ENCODE peak calls at places on chromosomes 7 and 10, in eight cellular contexts. W, F, Z, J, U, T, Y and L are unnamed samples.

GRCh38 chr7:107815254-107815882 is 12.3 kb upstream of the SLC26A3 start:
- DNase-seq in W (no peak), F (no peak), Z (no peak), J (no peak), U (no peak), T (no peak), Y (no peak), L (no peak)

GRCh38 chr7:23468721-23469149 is 1.6 kb downstream of the IGF2BP3 start:
- DNase-seq in W (no peak), F (no peak), Z (no peak), J (peak; percentile 40), U (no peak), T (peak; percentile 8), Y (peak; percentile 46), L (no peak)

GRCh38 chr10:102352066-102352715 is 43.3 kb upstream of the NFKB2 start:
- DNase-seq in W (peak; percentile 69), F (no peak), Z (peak; percentile 49), J (peak; percentile 73), U (peak; percentile 67), T (peak; percentile 59), Y (peak; percentile 77), L (no peak)

GRCh38 chr7:117313582-117313981 is 9.3 kb downstream of the WNT2 start:
- DNase-seq in W (no peak), F (no peak), Z (no peak), J (no peak), U (no peak), T (no peak), Y (no peak), L (no peak)

GRCh38 chr7:124155400-124156022 is 122.6 kb upstream of the TMEM229A start:
- DNase-seq in W (no peak), F (no peak), Z (no peak), J (peak; percentile 55), U (no peak), T (no peak), Y (peak; percentile 47), L (no peak)

GRCh38 chr10:132136097-132136521 is 50.6 kb upstream of the DPYSL4 start:
- DNase-seq in W (no peak), F (peak; percentile 51), Z (no peak), J (no peak), U (no peak), T (no peak), Y (no peak), L (no peak)

GRCh38 chr7:12923971-12924370 is 236.5 kb downstream of the ARL4A start:
- DNase-seq in W (no peak), F (no peak), Z (no peak), J (no peak), U (peak; percentile 17), T (no peak), Y (no peak), L (no peak)

GRCh38 chr10:88200637-88201036 is 337.2 kb downstream of the PTEN start:
- DNase-seq in W (no peak), F (no peak), Z (no peak), J (no peak), U (no peak), T (no peak), Y (no peak), L (no peak)

GRCh38 chr7:43362652-43363428 is 220.1 kb upstream of the STK17A start:
- DNase-seq in W (peak; percentile 15), F (no peak), Z (peak; percentile 16), J (peak; percentile 38), U (peak; percentile 11), T (no peak), Y (peak; percentile 47), L (no peak)

GRCh38 chr7:113289140-113289740 is 170.9 kb upstream of the SMIM30 start:
- DNase-seq in W (peak; percentile 48), F (no peak), Z (peak; percentile 9), J (peak; percentile 52), U (no peak), T (no peak), Y (peak; percentile 39), L (no peak)

GRCh38 chr10:122128357-122128756 is 139.4 kb downstream of the TACC2 start:
- DNase-seq in W (no peak), F (no peak), Z (peak; percentile 89), J (no peak), U (no peak), T (peak; percentile 52), Y (no peak), L (no peak)

GRCh38 chr7:76069238-76069638 is 21.3 kb downstream of the MDH2 start:
- DNase-seq in W (peak; percentile 41), F (peak; percentile 82), Z (peak; percentile 93), J (peak; percentile 58), U (peak; percentile 33), T (peak; percentile 59), Y (peak; percentile 77), L (no peak)

GRCh38 chr10:101071266-101071884 is 9.6 kb downstream of the KAZALD1 start:
- DNase-seq in W (no peak), F (peak; percentile 79), Z (peak; percentile 55), J (no peak), U (no peak), T (peak; percentile 24), Y (no peak), L (no peak)

GRCh38 chr7:129671276-129671675 is 59.8 kb downstream of the NRF1 start:
- DNase-seq in W (no peak), F (no peak), Z (no peak), J (no peak), U (no peak), T (no peak), Y (no peak), L (no peak)

GRCh38 chr10:35387768-35388167 is 51.5 kb downstream of the CCNY start:
- DNase-seq in W (no peak), F (no peak), Z (no peak), J (no peak), U (no peak), T (no peak), Y (no peak), L (no peak)

GRCh38 chr10:62885656-62886461 is 69.7 kb upstream of the EGR2 start:
- DNase-seq in W (no peak), F (no peak), Z (no peak), J (peak; percentile 88), U (no peak), T (no peak), Y (no peak), L (no peak)

GRCh38 chr7:37970211-37970610 is 49.8 kb downstream of the EPDR1 start:
- DNase-seq in W (no peak), F (no peak), Z (no peak), J (no peak), U (no peak), T (no peak), Y (no peak), L (no peak)

GRCh38 chr7:108102913-108103312 is 27.2 kb downstream of the LAMB4 start:
- DNase-seq in W (no peak), F (no peak), Z (no peak), J (no peak), U (no peak), T (no peak), Y (no peak), L (no peak)

GRCh38 chr7:92072708-92073107 is 61.6 kb downstream of the CYP51A1 start:
- DNase-seq in W (no peak), F (no peak), Z (no peak), J (no peak), U (no peak), T (no peak), Y (no peak), L (no peak)

GRCh38 chr7:92076509-92076908 is 57.8 kb downstream of the CYP51A1 start:
- DNase-seq in W (no peak), F (no peak), Z (no peak), J (no peak), U (no peak), T (no peak), Y (no peak), L (no peak)

GRCh38 chr7:92075455-92076158 is 58.7 kb downstream of the CYP51A1 start:
- DNase-seq in W (no peak), F (no peak), Z (no peak), J (no peak), U (no peak), T (no peak), Y (no peak), L (no peak)

DNA sequence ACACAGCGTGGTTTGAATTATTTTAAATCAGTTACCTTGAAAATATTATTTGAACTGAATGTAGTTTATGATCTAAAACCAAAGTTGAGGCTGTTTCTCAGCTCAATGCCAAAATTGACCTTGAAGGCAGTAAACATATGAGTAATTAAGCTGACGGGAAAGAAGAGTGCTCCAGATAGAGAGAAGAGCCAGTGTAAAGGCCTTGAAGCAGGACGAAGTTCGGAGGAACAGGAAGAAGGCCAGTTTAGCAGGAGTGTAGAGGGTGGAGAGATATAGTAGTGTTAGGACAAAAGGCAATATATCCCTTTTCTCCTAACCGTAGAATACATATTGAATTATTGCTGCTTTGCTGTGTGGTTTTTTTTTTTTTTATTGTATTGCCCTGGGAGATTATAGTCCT is 63.2 kb downstream of the CYP51A1 start:
- DNase-seq in W (no peak), F (no peak), Z (peak; percentile 61), J (no peak), U (no peak), T (peak; percentile 30), Y (peak; percentile 39), L (no peak)
- TF ChIP-seq CTCF in W (no peak), F (no peak), Z (no peak), J (no peak), U (no peak), T (no peak), Y (no peak), L (no peak)

GRCh38 chr7:127717502-127718125 is 65.6 kb downstream of the SND1 start:
- DNase-seq in W (no peak), F (no peak), Z (no peak), J (no peak), U (no peak), T (no peak), Y (no peak), L (no peak)
- H3K4me3 ChIP-seq in W (no peak overlapping the region), F (no peak overlapping the region), Z (no peak overlapping the region), J (no peak overlapping the region), U (no peak overlapping the region), T (no peak overlapping the region), Y (no peak overlapping the region), L (no peak overlapping the region)

DNA sequence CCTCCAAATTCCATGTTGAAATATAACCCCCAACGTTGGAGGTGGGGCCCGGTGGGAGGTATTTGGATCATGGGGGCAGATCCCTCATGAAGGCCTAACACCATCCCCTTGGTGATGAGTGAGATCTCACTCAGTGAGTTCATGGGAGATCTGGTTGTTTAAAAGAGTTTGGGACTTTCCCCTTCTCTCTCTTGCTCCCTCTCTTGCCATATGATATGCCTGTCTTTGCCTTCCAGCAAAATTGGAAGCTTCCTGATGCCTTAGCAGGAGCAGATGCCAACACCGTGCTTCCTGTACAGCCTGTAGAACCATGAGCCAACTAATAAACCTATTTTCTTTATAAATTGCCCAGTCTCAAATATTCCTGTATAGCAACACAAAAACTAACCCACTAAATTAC is 55.7 kb upstream of the CDK1 start:
- DNase-seq in W (no peak), F (no peak), Z (no peak), J (no peak), U (no peak), T (no peak), Y (no peak), L (no peak)
- H3K36me3 ChIP-seq in W (no peaks in the 10 kb centered on the region), F (no peaks in the 10 kb centered on the region), Z (no peaks in the 10 kb centered on the region), J (no peaks in the 10 kb centered on the region), U (no peaks in the 10 kb centered on the region), T (no peaks in the 10 kb centered on the region), Y (no peaks in the 10 kb centered on the region), L (no peaks in the 10 kb centered on the region)

DNA sequence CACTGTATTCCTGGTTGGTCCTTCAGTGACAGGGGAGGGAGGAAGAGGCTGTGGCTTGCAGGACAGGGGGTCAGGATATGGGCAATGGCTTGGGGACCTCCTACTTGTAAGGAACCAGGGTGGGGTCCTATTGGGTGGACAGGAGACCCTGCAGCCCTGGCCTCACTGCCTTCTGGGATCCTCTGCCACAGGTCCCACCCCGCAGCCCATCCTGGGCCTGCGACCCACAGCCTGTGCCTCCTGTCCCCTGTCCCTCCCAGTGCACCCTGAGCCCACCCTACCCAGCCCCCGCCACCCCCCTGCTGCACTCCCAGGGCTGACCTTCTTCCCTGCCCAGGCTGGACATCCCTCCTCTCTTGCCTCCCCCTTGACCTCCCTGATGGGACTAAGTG is 58.7 kb upstream of the MYL10 start:
- DNase-seq in W (no peak), F (no peak), Z (no peak), J (no peak), U (no peak), T (no peak), Y (no peak), L (no peak)
- TF ChIP-seq CTCF in W (no peak), F (no peak), Z (no peak), J (no peak), U (no peak), T (no peak), Y (no peak), L (no peak)